ENCODE peak calls at places on chromosomes 1 and 21, in five cellular contexts. One of them, this sample, is unnamed.

GRCh38 chr1:32753532-32754281 is 51.1 kb upstream of the SYNC start:
- DNase-seq in astrocyte of the cerebellum: no peak
- DNase-seq in nucleus accumbens: no peak
- DNase-seq in neuronal stem cell: peak
- DNase-seq in mesenteric fat pad: no peak
- DNase-seq in this sample: peak

GRCh38 chr1:182784556-182785171 is 4.9 kb upstream of the NPL start:
- DNase-seq in astrocyte of the cerebellum: peak
- DNase-seq in nucleus accumbens: no peak
- DNase-seq in neuronal stem cell: peak
- DNase-seq in mesenteric fat pad: no peak
- DNase-seq in this sample: no peak

GRCh38 chr1:8651236-8651890 is 166.1 kb downstream of the RERE start:
- DNase-seq in astrocyte of the cerebellum: no peak
- DNase-seq in nucleus accumbens: no peak
- DNase-seq in neuronal stem cell: no peak
- DNase-seq in mesenteric fat pad: no peak
- DNase-seq in this sample: no peak

GRCh38 chr1:154151311-154151710 is 3.6 kb downstream of the NUP210L start:
- DNase-seq in astrocyte of the cerebellum: peak
- DNase-seq in nucleus accumbens: no peak
- DNase-seq in neuronal stem cell: no peak
- DNase-seq in mesenteric fat pad: no peak
- DNase-seq in this sample: no peak

GRCh38 chr1:186655877-186656276 is 24.3 kb downstream of the PTGS2 start:
- DNase-seq in astrocyte of the cerebellum: no peak
- DNase-seq in nucleus accumbens: no peak
- DNase-seq in neuronal stem cell: no peak
- DNase-seq in mesenteric fat pad: no peak
- DNase-seq in this sample: no peak

GRCh38 chr1:235068155-235069121 is 60.2 kb downstream of the TOMM20 start:
- DNase-seq in astrocyte of the cerebellum: no peak
- DNase-seq in nucleus accumbens: no peak
- DNase-seq in neuronal stem cell: no peak
- DNase-seq in mesenteric fat pad: no peak
- DNase-seq in this sample: no peak

GRCh38 chr21:40732243-40732642 is 114.7 kb downstream of the DSCAM start:
- DNase-seq in astrocyte of the cerebellum: no peak
- DNase-seq in nucleus accumbens: no peak
- DNase-seq in neuronal stem cell: no peak
- DNase-seq in mesenteric fat pad: no peak
- DNase-seq in this sample: no peak

GRCh38 chr1:237005674-237006073 is 1.4 kb upstream of the MT1HL1 start:
- DNase-seq in astrocyte of the cerebellum: no peak
- DNase-seq in nucleus accumbens: no peak
- DNase-seq in neuronal stem cell: no peak
- DNase-seq in mesenteric fat pad: no peak
- DNase-seq in this sample: no peak

GRCh38 chr1:34885405-34886247 is 26.1 kb upstream of the SMIM12 start:
- DNase-seq in astrocyte of the cerebellum: no peak
- DNase-seq in nucleus accumbens: no peak
- DNase-seq in neuronal stem cell: peak
- DNase-seq in mesenteric fat pad: no peak
- DNase-seq in this sample: peak

GRCh38 chr1:21666572-21667320 is 2.4 kb downstream of the RAP1GAP start:
- DNase-seq in astrocyte of the cerebellum: no peak
- DNase-seq in nucleus accumbens: no peak
- DNase-seq in neuronal stem cell: no peak
- DNase-seq in mesenteric fat pad: peak
- DNase-seq in this sample: no peak

GRCh38 chr1:27668808-27669723 is 2.9 kb downstream of the IFI6 start:
- DNase-seq in astrocyte of the cerebellum: no peak
- DNase-seq in nucleus accumbens: peak
- DNase-seq in neuronal stem cell: no peak
- DNase-seq in mesenteric fat pad: peak
- DNase-seq in this sample: peak

GRCh38 chr1:214584805-214585766 is 17.9 kb upstream of the CENPF start:
- DNase-seq in astrocyte of the cerebellum: no peak
- DNase-seq in nucleus accumbens: no peak
- DNase-seq in neuronal stem cell: no peak
- DNase-seq in mesenteric fat pad: no peak
- DNase-seq in this sample: no peak

GRCh38 chr1:85756864-85757263 is 48.6 kb upstream of the ZNHIT6 start:
- DNase-seq in astrocyte of the cerebellum: no peak
- DNase-seq in nucleus accumbens: no peak
- DNase-seq in neuronal stem cell: no peak
- DNase-seq in mesenteric fat pad: no peak
- DNase-seq in this sample: no peak

GRCh38 chr1:154328318-154329151 is 3.2 kb downstream of the ATP8B2 start:
- DNase-seq in astrocyte of the cerebellum: no peak
- DNase-seq in nucleus accumbens: peak
- DNase-seq in neuronal stem cell: no peak
- DNase-seq in mesenteric fat pad: peak
- DNase-seq in this sample: peak

GRCh38 chr1:91916811-91917460 is 31.0 kb upstream of the TGFBR3 start:
- DNase-seq in astrocyte of the cerebellum: no peak
- DNase-seq in nucleus accumbens: no peak
- DNase-seq in neuronal stem cell: no peak
- DNase-seq in mesenteric fat pad: no peak
- DNase-seq in this sample: no peak

GRCh38 chr1:151885479-151885878 is 23.8 kb downstream of the THEM4 start:
- DNase-seq in astrocyte of the cerebellum: no peak
- DNase-seq in nucleus accumbens: no peak
- DNase-seq in neuronal stem cell: no peak
- DNase-seq in mesenteric fat pad: no peak
- DNase-seq in this sample: no peak

GRCh38 chr1:172964864-172965263 is 85.9 kb downstream of the TNFSF18 start:
- DNase-seq in astrocyte of the cerebellum: no peak
- DNase-seq in nucleus accumbens: no peak
- DNase-seq in neuronal stem cell: no peak
- DNase-seq in mesenteric fat pad: no peak
- DNase-seq in this sample: no peak

GRCh38 chr1:211739671-211740411 is 64.4 kb upstream of the NEK2 start:
- DNase-seq in astrocyte of the cerebellum: no peak
- DNase-seq in nucleus accumbens: no peak
- DNase-seq in neuronal stem cell: no peak
- DNase-seq in mesenteric fat pad: no peak
- DNase-seq in this sample: no peak

GRCh38 chr1:31394628-31395193 is 18.3 kb upstream of the SERINC2 start:
- DNase-seq in astrocyte of the cerebellum: no peak
- DNase-seq in nucleus accumbens: peak
- DNase-seq in neuronal stem cell: peak
- DNase-seq in mesenteric fat pad: peak
- DNase-seq in this sample: peak

GRCh38 chr1:231540847-231541246 is 12.4 kb downstream of the TSNAX start:
- DNase-seq in astrocyte of the cerebellum: no peak
- DNase-seq in nucleus accumbens: no peak
- DNase-seq in neuronal stem cell: no peak
- DNase-seq in mesenteric fat pad: no peak
- DNase-seq in this sample: no peak

GRCh38 chr1:156499194-156499702 is 1.3 kb downstream of the MEF2D start:
- DNase-seq in astrocyte of the cerebellum: no peak
- DNase-seq in nucleus accumbens: no peak
- DNase-seq in neuronal stem cell: no peak
- DNase-seq in mesenteric fat pad: no peak
- DNase-seq in this sample: no peak

GRCh38 chr1:25641931-25642611 is 25.5 kb downstream of the MAN1C1 start:
- DNase-seq in astrocyte of the cerebellum: peak
- DNase-seq in nucleus accumbens: no peak
- DNase-seq in neuronal stem cell: no peak
- DNase-seq in mesenteric fat pad: peak
- DNase-seq in this sample: no peak

GRCh38 chr21:21114456-21114855 is 116.2 kb downstream of the NCAM2 start:
- DNase-seq in astrocyte of the cerebellum: no peak
- DNase-seq in nucleus accumbens: no peak
- DNase-seq in neuronal stem cell: no peak
- DNase-seq in mesenteric fat pad: no peak
- DNase-seq in this sample: no peak

GRCh38 chr1:109565241-109565640 is 16.8 kb downstream of the GNAI3 start:
- DNase-seq in astrocyte of the cerebellum: no peak
- DNase-seq in nucleus accumbens: no peak
- DNase-seq in neuronal stem cell: no peak
- DNase-seq in mesenteric fat pad: no peak
- DNase-seq in this sample: no peak

GRCh38 chr1:94218332-94218731 is 19.1 kb downstream of the ARHGAP29 start:
- DNase-seq in astrocyte of the cerebellum: no peak
- DNase-seq in nucleus accumbens: no peak
- DNase-seq in neuronal stem cell: no peak
- DNase-seq in mesenteric fat pad: no peak
- DNase-seq in this sample: no peak

GRCh38 chr1:208083715-208084085 is 160.5 kb downstream of the PLXNA2 start:
- DNase-seq in astrocyte of the cerebellum: no peak
- DNase-seq in nucleus accumbens: no peak
- DNase-seq in neuronal stem cell: no peak
- DNase-seq in mesenteric fat pad: no peak
- DNase-seq in this sample: no peak

GRCh38 chr1:29395724-29396437 is 159.6 kb downstream of the PTPRU start:
- DNase-seq in astrocyte of the cerebellum: no peak
- DNase-seq in nucleus accumbens: no peak
- DNase-seq in neuronal stem cell: no peak
- DNase-seq in mesenteric fat pad: peak
- DNase-seq in this sample: no peak

GRCh38 chr1:38818706-38819439 is 40.7 kb downstream of the RRAGC start:
- DNase-seq in astrocyte of the cerebellum: no peak
- DNase-seq in nucleus accumbens: no peak
- DNase-seq in neuronal stem cell: no peak
- DNase-seq in mesenteric fat pad: no peak
- DNase-seq in this sample: no peak

GRCh38 chr1:235108185-235108593 is 20.4 kb downstream of the TOMM20 start:
- DNase-seq in astrocyte of the cerebellum: no peak
- DNase-seq in nucleus accumbens: no peak
- DNase-seq in neuronal stem cell: no peak
- DNase-seq in mesenteric fat pad: no peak
- DNase-seq in this sample: no peak

GRCh38 chr21:28632718-28633408 is 359.8 kb downstream of the LTN1 start:
- DNase-seq in astrocyte of the cerebellum: no peak
- DNase-seq in nucleus accumbens: no peak
- DNase-seq in neuronal stem cell: peak
- DNase-seq in mesenteric fat pad: no peak
- DNase-seq in this sample: no peak

This sample was measured in nephron progenitor cell.